ENCODE peak calls at places on chromosome 18, in four cellular contexts. B, A, J and F are unnamed samples.
A peak's percentile ranks its signal among the peaks of the same experiment; 100 is the strongest.

GRCh38 chr18:9575558-9575957 is 38.8 kb downstream of the PPP4R1 start:
- DNase-seq in B (peak; percentile 85), A (peak; percentile 76), J (peak; percentile 83), F (peak; percentile 50)

GRCh38 chr18:35771172-35771571 is 189.6 kb downstream of the GALNT1 start:
- DNase-seq in B (no peak), A (no peak), J (no peak), F (no peak)

GRCh38 chr18:991441-991840 is 86.8 kb downstream of the ADCYAP1 start:
- DNase-seq in B (no peak), A (no peak), J (no peak), F (no peak)

GRCh38 chr18:12424252-12424651 is 16.5 kb downstream of the PRELID3A start:
- DNase-seq in B (no peak), A (no peak), J (no peak), F (no peak)

GRCh38 chr18:68215931-68216330 is 499.0 kb downstream of the TMX3 start:
- DNase-seq in B (no peak), A (no peak), J (no peak), F (no peak)

GRCh38 chr18:5600376-5601071 is 56.7 kb upstream of the EPB41L3 start:
- DNase-seq in B (no peak), A (no peak), J (no peak), F (no peak)

GRCh38 chr18:54260376-54261072 is 8.8 kb upstream of the POLI start:
- DNase-seq in B (no peak), A (no peak), J (no peak), F (no peak)

GRCh38 chr18:78601923-78602322 is 377.7 kb upstream of the SALL3 start:
- DNase-seq in B (no peak), A (no peak), J (no peak), F (no peak)

GRCh38 chr18:51639541-51639940 is 442.1 kb upstream of the MEX3C start:
- DNase-seq in B (no peak), A (no peak), J (no peak), F (no peak)

GRCh38 chr18:4704766-4705165 is 249.7 kb upstream of the DLGAP1 start:
- DNase-seq in B (no peak), A (no peak), J (no peak), F (no peak)

GRCh38 chr18:34122724-34123334 is 101.9 kb downstream of the NOL4 start:
- DNase-seq in B (peak; percentile 34), A (no peak), J (peak; percentile 13), F (no peak)

GRCh38 chr18:47413327-47413726 is 161.9 kb upstream of the SKOR2 start:
- DNase-seq in B (peak; percentile 40), A (no peak), J (no peak), F (no peak)

GRCh38 chr18:10020176-10020575 is 106.4 kb downstream of the VAPA start:
- DNase-seq in B (no peak), A (no peak), J (no peak), F (no peak)

GRCh38 chr18:50560681-50561629 is 1.1 kb downstream of the MAPK4 start:
- DNase-seq in B (no peak), A (no peak), J (no peak), F (no peak)

GRCh38 chr18:50559750-50560680 is at the start of gene MAPK4:
- DNase-seq in B (peak; percentile 67), A (no peak), J (peak; percentile 53), F (peak; percentile 57)

GRCh38 chr18:50558157-50558556 is 1.7 kb upstream of the MAPK4 start:
- DNase-seq in B (no peak), A (no peak), J (no peak), F (no peak)

GRCh38 chr18:50562686-50563085 is 2.8 kb downstream of the MAPK4 start:
- DNase-seq in B (no peak), A (no peak), J (no peak), F (no peak)

DNA sequence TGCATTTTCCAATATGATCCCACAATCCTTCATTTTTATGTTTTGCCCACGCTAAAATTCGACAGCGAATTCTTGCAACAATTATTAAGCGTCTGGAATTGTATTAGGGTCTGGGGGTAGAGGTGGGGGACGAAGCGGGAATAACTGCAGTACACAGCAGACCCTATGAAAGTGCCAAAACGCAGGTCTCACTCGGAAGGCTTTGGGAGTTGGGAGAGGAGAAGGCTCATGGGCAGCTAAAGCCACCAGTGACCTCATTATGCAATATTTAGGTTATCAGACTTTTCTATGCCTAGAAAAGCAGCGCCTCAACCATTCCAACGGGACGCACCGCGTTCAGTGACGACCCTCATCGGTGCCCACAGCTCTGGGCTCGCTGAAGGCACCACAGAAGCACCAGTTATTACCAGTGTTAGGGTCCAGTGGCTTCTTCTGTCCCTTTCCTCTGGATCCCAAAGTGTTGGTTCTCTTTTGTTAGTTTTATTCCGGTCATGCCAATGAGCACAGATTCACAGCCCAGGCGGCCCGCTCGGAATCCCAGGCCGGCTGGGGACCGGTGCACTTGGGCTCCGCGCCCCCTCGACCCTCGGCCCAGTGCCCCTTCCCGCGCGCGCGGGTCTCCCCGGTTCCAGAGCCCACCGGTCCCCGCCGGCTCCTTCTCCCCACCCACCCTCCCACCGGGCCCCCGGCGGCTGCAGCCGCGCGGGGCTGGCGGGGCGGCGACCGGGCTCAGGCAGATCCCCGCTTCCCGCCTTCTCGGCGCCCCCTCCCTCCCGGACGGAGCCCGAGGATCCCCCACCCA is 738 bp upstream of the MAPK4 start:
- DNase-seq in B (no peak), A (no peak), J (no peak), F (no peak)
- H3K4me3 ChIP-seq in B (peak overlapping the region; percentile 62), A (peak overlapping the region; percentile 63), J (peak overlapping the region; percentile 49), F (peak overlapping the region; percentile 56)

DNA sequence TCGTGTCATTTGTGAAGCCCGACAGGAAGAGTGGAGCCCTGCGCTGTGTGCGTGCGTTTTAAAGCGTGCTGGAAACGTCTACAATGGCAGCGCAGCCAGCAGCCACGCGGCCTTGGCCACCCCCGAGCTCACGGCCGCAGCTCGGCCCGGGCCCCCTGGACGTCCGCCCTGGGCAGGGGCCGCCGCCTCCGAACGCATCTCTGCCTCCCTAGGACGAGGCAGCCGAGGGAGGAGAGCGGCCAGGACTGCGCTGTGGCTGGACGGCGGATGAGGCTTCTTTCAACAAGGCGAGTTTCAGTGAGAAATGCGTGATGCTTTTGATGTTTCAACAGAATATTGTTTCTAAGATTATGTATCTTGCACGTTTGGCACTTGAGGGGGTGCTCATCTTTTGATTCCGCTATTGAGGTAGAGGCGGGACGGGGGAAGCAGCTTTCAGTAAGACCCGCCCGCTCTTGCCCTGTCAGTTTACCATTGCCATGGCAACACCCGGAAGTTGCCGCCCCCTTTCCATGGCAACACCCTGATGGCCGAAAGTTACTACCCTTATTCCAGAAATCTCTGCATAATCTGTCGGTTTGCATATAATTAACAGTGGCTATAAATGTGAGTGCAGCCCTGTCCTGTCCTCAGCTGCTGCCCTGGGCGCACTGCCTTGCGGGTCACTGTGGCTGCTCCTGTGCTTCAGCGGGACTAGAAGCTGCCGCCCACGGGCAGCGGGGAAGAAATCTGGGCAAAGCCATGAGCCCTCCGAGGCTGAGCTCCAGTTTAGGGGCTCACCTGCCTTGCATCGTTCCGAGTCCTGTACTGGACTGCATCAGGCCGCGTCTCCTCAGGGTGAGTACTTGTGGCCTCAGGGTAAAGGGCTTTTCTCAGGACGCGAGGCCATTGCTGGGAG is 38.6 kb downstream of the ADNP2 start:
- DNase-seq in B (peak; percentile 83), A (peak; percentile 84), J (peak; percentile 83), F (peak; percentile 89)
- TF ChIP-seq POLR2A in B (no peak), A (no peak), J (no peak), F (no peak)

GRCh38 chr18:77068321-77068841 is 64.2 kb downstream of the MBP start:
- DNase-seq in B (no peak), A (no peak), J (no peak), F (no peak)
- H3K4me3 ChIP-seq in B (no peak overlapping the region), A (no peak overlapping the region), J (no peak overlapping the region), F (no peak overlapping the region)

GRCh38 chr18:24271381-24272331 is 126.0 kb downstream of the OSBPL1A start:
- DNase-seq in B (peak; percentile 74), A (peak; percentile 55), J (peak; percentile 86), F (peak; percentile 68)
- TF ChIP-seq POLR2A in B (no peak), A (no peak), J (no peak), F (no peak)

GRCh38 chr18:57440331-57441101 is 5.3 kb downstream of the ONECUT2 start:
- DNase-seq in B (no peak), A (no peak), J (no peak), F (no peak)
- H3K4me3 ChIP-seq in B (no peak overlapping the region), A (no peak overlapping the region), J (no peak overlapping the region), F (no peak overlapping the region)

GRCh38 chr18:79898952-79899608 is 52.4 kb downstream of the SLC66A2 start:
- DNase-seq in B (no peak), A (no peak), J (no peak), F (no peak)
- TF ChIP-seq POLR2A in B (no peak), A (no peak), J (no peak), F (no peak)

GRCh38 chr18:48452863-48453323 is 43.7 kb upstream of the ZBTB7C start:
- DNase-seq in B (no peak), A (peak; percentile 81), J (no peak), F (no peak)
- H3K4me3 ChIP-seq in B (no peak overlapping the region), A (no peak overlapping the region), J (no peak overlapping the region), F (no peak overlapping the region)